ENCODE peak calls at places on chromosomes 4 and X, in eight cellular contexts. K is tibial nerve; J is spleen; C is T1000; I is heart left ventricle; W is NK-92 treated with Interleukin-12 subunit alpha and Interleukin-12 subunit beta, amount 100 ng/mL, for 24 hours; M is EL; R is NCI-H1930. G is an unnamed sample.

GRCh38 chr4:47468686-47469365 is 5.3 kb upstream of the COMMD8 start:
- DNase-seq in K (no peak), J (no peak), C (no peak), I (no peak), W (no peak), M (peak; percentile 46), R (no peak), G (no peak)

GRCh38 chr4:123621072-123621705 is 224.6 kb downstream of the SPRY1 start:
- DNase-seq in K (no peak), J (no peak), C (no peak), I (no peak), W (no peak), M (no peak), R (no peak), G (no peak)

GRCh38 chrX:2500681-2501151 is at the start of the genes DHRSX and ZBED1:
- DNase-seq in K (no peak), J (peak; percentile 93), C (no peak), I (peak; percentile 45), W (no peak), M (peak; percentile 31), R (no peak), G (peak; percentile 48)

GRCh38 chrX:37348237-37349130 is 680 bp upstream of the PRRG1 start:
- DNase-seq in K (no peak), J (peak; percentile 71), C (no peak), I (no peak), W (no peak), M (peak; percentile 12), R (no peak), G (no peak)

GRCh38 chr4:139085141-139085540 is 69.6 kb downstream of the NOCT start:
- DNase-seq in K (no peak), J (no peak), C (no peak), I (no peak), W (no peak), M (peak; percentile 6), R (no peak), G (no peak)

GRCh38 chrX:38117485-38117884 is 103.2 kb downstream of the SRPX start:
- DNase-seq in K (no peak), J (no peak), C (no peak), I (no peak), W (no peak), M (no peak), R (no peak), G (peak; percentile 9)

GRCh38 chr4:123340381-123340701 is 56.3 kb upstream of the SPRY1 start:
- DNase-seq in K (no peak), J (no peak), C (no peak), I (peak; percentile 47), W (no peak), M (peak; percentile 73), R (no peak), G (peak; percentile 18)

GRCh38 chrX:150761176-150761818 is 68.1 kb downstream of the MTMR1 start:
- DNase-seq in K (no peak), J (no peak), C (no peak), I (no peak), W (no peak), M (no peak), R (no peak), G (no peak)

GRCh38 chr4:61772116-61772515 is 572.0 kb downstream of the ADGRL3 start:
- DNase-seq in K (no peak), J (no peak), C (no peak), I (no peak), W (no peak), M (no peak), R (no peak), G (no peak)

GRCh38 chrX:131741103-131741581 is 197.3 kb downstream of the OR13H1 start:
- DNase-seq in K (no peak), J (peak; percentile 89), C (no peak), I (peak; percentile 83), W (no peak), M (no peak), R (no peak), G (no peak)

GRCh38 chr4:116358633-116359222 is 726.6 kb downstream of the TRAM1L1 start:
- DNase-seq in K (no peak), J (no peak), C (peak; percentile 23), I (no peak), W (peak; percentile 30), M (peak; percentile 39), R (no peak), G (peak; percentile 89)

GRCh38 chr4:165965503-165965902 is 92.5 kb downstream of the TLL1 start:
- DNase-seq in K (no peak), J (no peak), C (no peak), I (no peak), W (no peak), M (peak; percentile 50), R (no peak), G (no peak)

GRCh38 chr4:15779336-15779735 is 1.2 kb downstream of the CD38 start:
- DNase-seq in K (no peak), J (no peak), C (no peak), I (peak; percentile 57), W (peak; percentile 23), M (peak; percentile 66), R (no peak), G (peak; percentile 69)

GRCh38 chr4:166875821-166876220 is 358.5 kb downstream of the SPOCK3 start:
- DNase-seq in K (no peak), J (no peak), C (no peak), I (no peak), W (no peak), M (no peak), R (no peak), G (no peak)

GRCh38 chrX:119647552-119648420 is 41.6 kb upstream of the NKRF start:
- DNase-seq in K (no peak), J (no peak), C (no peak), I (no peak), W (no peak), M (no peak), R (no peak), G (no peak)

GRCh38 chr4:15587649-15588048 is 67.5 kb downstream of the FBXL5 start:
- DNase-seq in K (no peak), J (no peak), C (no peak), I (no peak), W (no peak), M (no peak), R (no peak), G (no peak)

GRCh38 chrX:124239911-124240310 is 92.5 kb upstream of the TEX13D start:
- DNase-seq in K (no peak), J (no peak), C (no peak), I (no peak), W (peak; percentile 2), M (no peak), R (no peak), G (no peak)

GRCh38 chr4:1010522-1011021 is 854 bp upstream of the FGFRL1 start:
- DNase-seq in K (peak; percentile 61), J (peak; percentile 91), C (no peak), I (peak; percentile 75), W (no peak), M (peak; percentile 83), R (no peak), G (peak; percentile 65)